ENCODE peak calls at places on chromosomes 1 and 21, in eight cellular contexts. E is AG10803, U is cardiac muscle cell, F is brain microvascular endothelial cell, R is bronchial epithelial cell, I is fibroblast of lung, G is tibial artery, Q is RWPE1. J is an unnamed sample.

GRCh38 chr1:228321478-228321877 is 85.2 kb downstream of the TRIM11 start:
- DNase-seq in Q (no peak), I (no peak), F (no peak), E (no peak), G (no peak), R (no peak), U (no peak), J (no peak)

GRCh38 chr21:25929859-25930520 is 195.2 kb downstream of the GABPA start:
- DNase-seq in G (peak), U (no peak), F (peak), I (peak), R (peak), E (no peak), Q (peak), J (peak)

GRCh38 chr1:198238121-198238520 is 81.3 kb downstream of the NEK7 start:
- DNase-seq in U (no peak), E (no peak), Q (no peak), G (peak), F (no peak), R (no peak), I (no peak), J (no peak)

GRCh38 chr1:148264374-148265276 is 112.5 kb upstream of the NBPF11 start:
- DNase-seq in I (peak), G (no peak), Q (peak), E (peak), R (peak), F (peak), U (peak), J (peak)

GRCh38 chr1:63087966-63088365 is 234.4 kb upstream of the FOXD3 start:
- DNase-seq in G (no peak), R (no peak), E (no peak), I (peak), U (peak), Q (no peak), F (peak), J (no peak)

GRCh38 chr1:222466150-222466865 is 81.6 kb downstream of the HHIPL2 start:
- DNase-seq in F (no peak), I (no peak), E (no peak), U (no peak), Q (no peak), R (no peak), G (no peak), J (no peak)

GRCh38 chr1:29062157-29062942 is 61.4 kb downstream of the TMEM200B start:
- DNase-seq in F (no peak), Q (no peak), E (no peak), R (no peak), I (no peak), G (no peak), U (peak), J (no peak)

GRCh38 chr1:50620680-50621329 is 197.6 kb upstream of the DMRTA2 start:
- DNase-seq in F (no peak), U (peak), Q (peak), E (no peak), G (no peak), R (peak), I (peak), J (no peak)

GRCh38 chr1:246795094-246795671 is 71.0 kb downstream of the SCCPDH start:
- DNase-seq in I (no peak), E (no peak), Q (no peak), G (no peak), U (peak), F (no peak), R (no peak), J (no peak)

GRCh38 chr1:16351449-16351993 is 759 bp downstream of the FBXO42 start:
- DNase-seq in R (peak), U (peak), F (no peak), Q (no peak), G (peak), E (peak), I (peak), J (no peak)

GRCh38 chr1:48697066-48697707 is 79.5 kb downstream of the BEND5 start:
- DNase-seq in G (peak), Q (peak), E (peak), I (no peak), U (peak), R (no peak), F (peak), J (no peak)

GRCh38 chr1:229153955-229154548 is 116.9 kb upstream of the RAB4A start:
- DNase-seq in R (no peak), U (no peak), I (no peak), Q (no peak), F (no peak), E (no peak), G (no peak), J (no peak)

GRCh38 chr21:16377120-16377658 is 647.4 kb downstream of the USP25 start:
- DNase-seq in U (no peak), F (no peak), G (no peak), E (no peak), Q (no peak), I (peak), R (no peak), J (no peak)

GRCh38 chr1:203288351-203288894 is 16.9 kb upstream of the BTG2 start:
- DNase-seq in Q (no peak), G (no peak), U (no peak), R (no peak), F (no peak), I (no peak), E (no peak), J (no peak)

GRCh38 chr1:10152709-10153284 is 57.6 kb upstream of the KIF1B start:
- DNase-seq in Q (peak), R (peak), E (peak), G (peak), I (peak), F (peak), U (peak), J (peak)

GRCh38 chr1:201011616-201012015 is 11.9 kb downstream of the KIF21B start:
- DNase-seq in F (no peak), U (no peak), E (no peak), G (no peak), I (no peak), R (no peak), Q (no peak), J (no peak)

GRCh38 chr1:243645281-243645680 is 204.8 kb downstream of the AKT3 start:
- DNase-seq in G (no peak), E (no peak), I (no peak), F (no peak), Q (no peak), U (no peak), R (no peak), J (no peak)

GRCh38 chr1:86704972-86705632 is 726 bp downstream of the SH3GLB1 start:
- DNase-seq in U (peak), I (peak), G (peak), E (peak), R (peak), F (peak), Q (peak), J (peak)

GRCh38 chr1:218587890-218588289 is 242.8 kb downstream of the TGFB2 start:
- DNase-seq in F (no peak), I (no peak), Q (no peak), G (no peak), R (no peak), E (no peak), U (no peak), J (no peak)

DNA sequence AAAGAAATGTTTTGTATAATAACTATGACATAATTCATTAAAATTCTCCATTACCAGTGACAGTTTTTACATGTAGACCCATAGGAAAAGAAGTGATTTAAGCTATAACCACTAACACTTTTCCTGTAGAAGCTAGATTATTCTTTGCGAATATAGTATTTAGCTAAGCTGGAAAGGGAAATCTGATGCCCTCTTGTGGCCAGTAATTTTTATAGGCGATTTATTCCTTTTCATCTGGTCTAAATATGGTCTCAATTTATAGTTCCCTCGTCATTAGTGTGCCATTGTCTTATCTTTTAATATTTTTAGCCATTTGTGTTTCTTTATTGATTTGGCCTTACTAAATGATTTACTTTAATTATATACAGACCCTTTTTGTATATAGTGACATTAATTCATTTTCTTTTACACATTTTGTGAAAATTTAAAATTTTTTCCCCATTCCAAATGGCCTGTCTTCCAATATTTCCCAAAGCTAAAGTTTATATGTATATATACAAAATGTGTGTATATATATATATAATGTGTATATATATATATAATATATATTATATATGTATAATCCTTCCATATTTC is 26.7 kb downstream of the BTG3 start:
- DNase-seq in G (no peak), R (peak), U (peak), Q (peak), E (peak), I (peak), F (peak), J (peak)
- TF ChIP-seq CTCF in G (peak), R (peak), U (peak), Q (peak), E (peak), I (peak), F (peak), J (peak)

GRCh38 chr1:231991231-231991630 is 364.6 kb downstream of the DISC1 start:
- DNase-seq in E (no peak), R (no peak), I (no peak), U (peak), Q (no peak), F (no peak), G (no peak), J (no peak)
- TF ChIP-seq CTCF in E (no peak), R (no peak), I (no peak), U (no peak), Q (no peak), F (no peak), G (no peak), J (no peak)

GRCh38 chr1:186244825-186245224 is 130.2 kb downstream of the TPR start:
- DNase-seq in U (peak), G (no peak), F (no peak), E (no peak), Q (no peak), I (no peak), R (no peak), J (no peak)
- TF ChIP-seq CTCF in U (peak), G (no peak), F (peak), E (peak), Q (no peak), I (peak), R (peak), J (peak)

GRCh38 chr1:213123087-213123486 is 72.0 kb downstream of the RPS6KC1 start:
- DNase-seq in F (no peak), G (no peak), Q (no peak), U (no peak), R (no peak), I (no peak), E (no peak), J (no peak)

GRCh38 chr1:213124590-213124989 is 73.5 kb downstream of the RPS6KC1 start:
- DNase-seq in R (no peak), F (no peak), Q (no peak), G (no peak), U (no peak), E (no peak), I (no peak), J (no peak)

GRCh38 chr1:213123532-213123931 is 72.5 kb downstream of the RPS6KC1 start:
- DNase-seq in R (peak), E (peak), Q (peak), U (no peak), G (no peak), I (peak), F (peak), J (peak)

GRCh38 chr1:213120961-213121360 is 69.9 kb downstream of the RPS6KC1 start:
- DNase-seq in U (no peak), F (no peak), I (no peak), Q (no peak), E (no peak), R (no peak), G (no peak), J (no peak)

DNA sequence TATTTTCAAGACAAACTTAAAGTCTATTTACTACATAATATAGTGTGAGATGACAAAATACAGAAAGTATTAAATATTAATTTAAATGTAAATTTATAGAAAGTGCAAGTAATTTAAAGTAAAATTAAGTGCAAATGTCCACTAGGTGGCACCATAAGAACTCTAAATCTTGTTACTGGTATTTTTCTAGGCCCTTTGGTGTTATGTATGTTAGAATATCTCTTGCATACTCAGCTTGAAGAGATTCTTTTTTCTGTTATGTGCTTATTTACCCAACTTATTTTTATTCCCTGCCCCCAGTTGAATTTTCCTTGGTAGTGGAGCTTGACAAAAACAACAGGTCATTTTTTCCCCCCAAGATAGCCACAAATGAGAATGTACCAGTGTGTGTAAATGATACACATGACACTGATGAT is 71.5 kb downstream of the RPS6KC1 start:
- DNase-seq in F (peak), I (peak), G (no peak), Q (no peak), E (peak), U (peak), R (peak), J (peak)
- TF ChIP-seq CTCF in F (peak), I (peak), G (peak), Q (peak), E (peak), U (peak), R (peak), J (peak)

DNA sequence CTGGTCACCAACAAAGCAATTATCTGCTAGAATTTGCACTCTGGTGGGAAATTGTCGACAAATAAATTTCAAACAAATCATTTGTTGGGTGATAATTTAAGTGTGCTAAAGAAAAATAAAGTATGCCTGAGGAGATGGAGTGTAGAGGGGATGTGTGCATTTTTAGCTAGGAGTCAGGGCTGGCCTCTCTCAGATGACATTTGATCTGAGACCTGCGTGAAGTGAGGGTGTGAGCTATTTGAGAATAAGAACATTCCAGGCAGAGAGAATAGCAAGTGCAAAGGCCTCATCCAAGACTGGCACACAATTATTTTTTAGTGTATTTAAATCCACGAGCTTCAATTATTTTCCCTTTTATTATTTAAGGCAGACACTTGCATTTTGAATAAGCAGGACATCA is 19.7 kb upstream of the S1PR1 start:
- DNase-seq in Q (no peak), R (no peak), F (no peak), U (peak), E (no peak), G (no peak), I (no peak), J (no peak)
- TF ChIP-seq CTCF in Q (no peak), R (no peak), F (no peak), U (no peak), E (no peak), G (no peak), I (no peak), J (no peak)

GRCh38 chr21:34688145-34688544 is 19.4 kb downstream of the CLIC6 start:
- DNase-seq in U (no peak), R (peak), I (no peak), G (no peak), F (peak), E (no peak), Q (no peak), J (no peak)
- TF ChIP-seq CTCF in U (peak), R (peak), I (peak), G (no peak), F (no peak), E (peak), Q (peak), J (peak)

GRCh38 chr1:18234790-18235242 is 127.2 kb downstream of the IGSF21 start:
- DNase-seq in U (peak), E (peak), R (peak), F (peak), Q (peak), I (no peak), G (no peak), J (peak)
- TF ChIP-seq CTCF in U (peak), E (peak), R (peak), F (peak), Q (peak), I (peak), G (peak), J (peak)

GRCh38 chr1:18041685-18042355 is 65.8 kb upstream of the IGSF21 start:
- DNase-seq in R (no peak), Q (no peak), F (no peak), G (no peak), U (peak), E (no peak), I (no peak), J (no peak)
- TF ChIP-seq CTCF in R (no peak), Q (no peak), F (no peak), G (no peak), U (peak), E (peak), I (no peak), J (no peak)

DNA sequence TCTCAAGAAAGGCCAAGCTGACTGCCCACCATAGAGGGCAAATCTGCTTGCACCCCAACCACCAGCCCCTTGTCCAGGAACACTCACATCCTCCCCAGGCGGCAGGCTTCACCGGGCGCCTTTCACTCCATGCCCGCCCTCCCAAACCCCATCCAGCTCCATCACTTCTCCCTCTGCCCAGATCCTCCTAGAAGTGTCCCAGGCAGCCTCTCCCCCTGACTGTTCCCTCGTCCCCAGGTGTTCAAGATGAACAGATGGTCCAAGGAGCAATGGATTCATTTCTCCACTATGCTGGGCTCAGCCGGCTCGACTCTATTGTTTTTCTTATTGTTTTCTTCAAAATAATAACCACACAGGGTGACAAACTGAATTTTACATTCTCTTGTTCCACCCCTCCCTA is 22.1 kb downstream of the S100A6 start:
- DNase-seq in Q (no peak), F (no peak), R (no peak), U (no peak), E (no peak), I (no peak), G (no peak), J (no peak)
- TF ChIP-seq CTCF in Q (no peak), F (no peak), R (no peak), U (no peak), E (no peak), I (no peak), G (no peak), J (no peak)

GRCh38 chr1:199550384-199551067 is 477.0 kb upstream of the NR5A2 start:
- DNase-seq in F (peak), G (no peak), U (peak), Q (no peak), I (peak), E (peak), R (no peak), J (no peak)
- TF ChIP-seq CTCF in F (peak), G (no peak), U (no peak), Q (no peak), I (peak), E (peak), R (no peak), J (peak)

J was measured in HFFc6.